ENCODE peak calls at places on chromosome X, in five cellular contexts. N is mesenchymal stem cell; W is HCT116; M is left lung; P is CD8-positive, alpha-beta T cell. A is an unnamed sample.
A peak's percentile ranks its signal among the peaks of the same experiment; 100 is the strongest.

GRCh38 chrX:124726881-124727280 is 380.5 kb downstream of the SH2D1A start:
- DNase-seq in N (no peak), W (no peak), P (no peak), M (no peak), A (no peak)

GRCh38 chrX:40299502-40300118 is 201.9 kb upstream of the BCOR start:
- DNase-seq in M (no peak), P (no peak), W (no peak), N (no peak), A (no peak)

GRCh38 chrX:140983730-140984129 is 18.7 kb upstream of the SPANXB1 start:
- DNase-seq in N (no peak), P (no peak), W (no peak), M (no peak), A (no peak)

GRCh38 chrX:68839771-68840170 is 10.9 kb downstream of the EFNB1 start:
- DNase-seq in N (no peak), P (no peak), W (no peak), M (no peak), A (no peak)

GRCh38 chrX:136112781-136113180 is 34.6 kb upstream of the FHL1 start:
- DNase-seq in W (no peak), N (no peak), M (no peak), P (no peak), A (no peak)

GRCh38 chrX:40912576-40912975 is 172.7 kb upstream of the USP9X start:
- DNase-seq in P (no peak), W (no peak), N (no peak), M (no peak), A (no peak)

GRCh38 chrX:53224860-53225797 is at the start of gene KDM5C:
- DNase-seq in P (peak; percentile 89), M (peak; percentile 95), W (peak; percentile 77), N (peak; percentile 94), A (peak; percentile 98)

GRCh38 chrX:24117288-24117687 is 32.2 kb upstream of the ZFX start:
- DNase-seq in W (no peak), M (no peak), N (peak; percentile 54), P (no peak), A (no peak)

GRCh38 chrX:39427492-39428289 is 626.4 kb downstream of the MID1IP1 start:
- DNase-seq in M (no peak), W (no peak), N (peak; percentile 74), P (no peak), A (no peak)

GRCh38 chrX:2325076-2325784 is 175.5 kb downstream of the DHRSX start:
- DNase-seq in M (peak; percentile 78), P (peak; percentile 40), W (no peak), N (no peak), A (no peak)

GRCh38 chrX:133881011-133881410 is 104.4 kb downstream of the GPC3 start:
- DNase-seq in P (no peak), N (no peak), W (no peak), M (no peak), A (no peak)

GRCh38 chrX:107684956-107685385 is 56.7 kb downstream of the PRPS1 start:
- DNase-seq in N (peak; percentile 67), P (no peak), W (no peak), M (peak; percentile 91), A (no peak)

GRCh38 chrX:69124108-69124507 is 41.1 kb downstream of the PJA1 start:
- DNase-seq in N (peak; percentile 30), W (no peak), P (no peak), M (no peak), A (no peak)

GRCh38 chrX:107537815-107538214 is 88.4 kb downstream of the FRMPD3 start:
- DNase-seq in P (no peak), W (peak; percentile 31), M (no peak), N (peak; percentile 46), A (peak; percentile 72)

GRCh38 chrX:115192244-115192700 is 3.1 kb downstream of the RBMXL3 start:
- DNase-seq in N (no peak), W (no peak), M (no peak), P (no peak), A (no peak)

GRCh38 chrX:5306654-5307121 is 922.0 kb downstream of the NLGN4X start:
- DNase-seq in W (no peak), P (no peak), N (peak; percentile 0), M (no peak), A (no peak)

GRCh38 chrX:38409289-38409688 is 56.9 kb downstream of the OTC start:
- DNase-seq in N (no peak), W (no peak), P (no peak), M (no peak), A (no peak)

GRCh38 chrX:30762754-30763153 is 109.5 kb downstream of the GK start:
- DNase-seq in N (no peak), P (no peak), W (no peak), M (no peak), A (no peak)

GRCh38 chrX:111411591-111412371 is at the start of gene DCX:
- DNase-seq in M (no peak), N (no peak), W (no peak), P (no peak), A (peak; percentile 70)

GRCh38 chrX:27336466-27337091 is 126.6 kb downstream of the PPP4R3C start:
- DNase-seq in M (no peak), N (peak; percentile 0), P (no peak), W (peak; percentile 3), A (peak; percentile 40)

GRCh38 chrX:130304587-130305368 is 34.9 kb upstream of the SLC25A14 start:
- DNase-seq in M (no peak), N (no peak), W (no peak), P (no peak), A (no peak)

GRCh38 chrX:122504026-122504425 is 680.1 kb upstream of the GRIA3 start:
- DNase-seq in W (no peak), M (no peak), P (no peak), N (no peak), A (no peak)

GRCh38 chrX:135396109-135396508 is 25.6 kb upstream of the SMIM10L2A start:
- DNase-seq in M (no peak), P (no peak), N (no peak), W (no peak), A (no peak)

GRCh38 chrX:141278306-141278705 is 36.0 kb upstream of the SPANXC start:
- DNase-seq in M (no peak), P (no peak), N (peak; percentile 28), W (no peak), A (peak; percentile 41)

GRCh38 chrX:91434351-91435168 is at the start of gene PABPC5:
- DNase-seq in P (no peak), N (peak; percentile 82), W (no peak), M (peak; percentile 71), A (peak; percentile 88)

GRCh38 chrX:149124526-149125108 is 380.5 kb downstream of the IDS start:
- DNase-seq in P (no peak), W (no peak), M (no peak), N (no peak), A (no peak)

GRCh38 chrX:46912098-46912672 is at the start of gene JADE3:
- DNase-seq in W (peak; percentile 29), M (peak; percentile 77), N (peak; percentile 75), P (no peak), A (peak; percentile 90)

GRCh38 chrX:107712231-107713204 is 63.1 kb downstream of the TSC22D3 start:
- DNase-seq in P (peak; percentile 47), M (no peak), N (peak; percentile 93), W (no peak), A (no peak)

GRCh38 chrX:30302957-30303356 is 6.2 kb downstream of the NR0B1 start:
- DNase-seq in M (no peak), N (no peak), W (no peak), P (no peak), A (peak; percentile 14)

GRCh38 chrX:140764401-140764919 is 54.9 kb downstream of the LINC00632 start:
- DNase-seq in N (peak; percentile 79), M (peak; percentile 55), P (no peak), W (no peak), A (peak; percentile 59)

GRCh38 chrX:43975747-43976146 is 2.6 kb upstream of the NDP start:
- DNase-seq in W (no peak), P (no peak), M (no peak), N (no peak), A (no peak)

GRCh38 chrX:72272868-72273267 is 4.2 kb downstream of the RPS4X start:
- DNase-seq in W (no peak), P (no peak), N (peak; percentile 30), M (no peak), A (no peak)

GRCh38 chrX:72269671-72270251 is 7.3 kb downstream of the RPS4X start:
- DNase-seq in N (peak; percentile 69), M (no peak), W (no peak), P (peak; percentile 43), A (no peak)

GRCh38 chrX:72270316-72270866 is 6.7 kb downstream of the RPS4X start:
- DNase-seq in W (no peak), P (no peak), N (no peak), M (no peak), A (no peak)

GRCh38 chrX:72271812-72272211 is 5.2 kb downstream of the RPS4X start:
- DNase-seq in M (no peak), W (no peak), P (no peak), N (no peak), A (no peak)

GRCh38 chrX:72271091-72271490 is 6.0 kb downstream of the RPS4X start:
- DNase-seq in N (no peak), M (no peak), P (no peak), W (no peak), A (no peak)
- H3K4me1 ChIP-seq in N (peaks cover 11% of the 10 kb centered on the region), M (peaks cover 16% of the 10 kb centered on the region), P (peaks cover 25% of the 10 kb centered on the region), W (no peaks in the 10 kb centered on the region), A (peaks cover 8% of the 10 kb centered on the region)

DNA sequence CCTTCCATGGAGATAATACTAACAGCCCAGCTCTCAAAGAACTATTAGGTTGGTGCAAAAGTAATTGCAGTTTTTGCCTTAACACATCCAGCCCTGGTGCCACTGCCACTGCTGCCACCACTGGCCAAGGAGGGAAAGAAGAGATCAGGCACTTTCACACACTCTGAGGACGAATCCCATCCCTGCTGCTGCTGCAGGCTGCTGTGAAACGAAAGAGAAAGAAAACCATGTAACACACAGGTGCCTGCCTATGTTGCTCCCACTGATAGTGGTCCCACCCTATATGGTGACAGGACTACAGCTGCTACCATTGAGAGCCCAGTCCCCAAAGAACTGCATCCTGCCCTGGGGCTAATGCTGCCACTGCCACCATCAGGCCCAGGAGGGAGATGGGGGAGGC is 35.1 kb downstream of the TMLHE start:
- DNase-seq in N (no peak), P (peak; percentile 18), M (no peak), W (no peak), A (no peak)
- H3K4me1 ChIP-seq in N (no peaks in the 10 kb centered on the region), P (peaks cover 3% of the 10 kb centered on the region), M (no peaks in the 10 kb centered on the region), W (no peaks in the 10 kb centered on the region), A (no peaks in the 10 kb centered on the region)

DNA sequence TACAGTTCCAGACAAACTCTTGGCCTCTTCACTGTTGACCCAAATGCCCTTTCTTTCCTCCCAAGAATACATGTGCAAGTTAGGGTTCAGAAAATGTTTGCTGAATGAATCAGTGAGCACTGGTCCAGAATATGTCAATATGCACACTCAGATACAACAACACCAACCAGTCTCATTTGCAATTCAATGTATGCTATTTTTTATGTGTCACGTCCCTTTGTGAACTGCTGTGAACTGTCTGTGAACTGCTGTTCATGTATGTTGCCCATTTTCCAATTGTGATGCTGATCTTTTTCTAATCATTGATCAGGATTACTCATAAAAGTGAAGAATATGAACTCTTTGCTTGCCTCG is 17.8 kb downstream of the GAB3 start:
- DNase-seq in W (no peak), N (no peak), M (no peak), P (no peak), A (no peak)
- H3K4me1 ChIP-seq in W (no peaks in the 10 kb centered on the region), N (peaks cover 16% of the 10 kb centered on the region), M (peaks cover 49% of the 10 kb centered on the region), P (peaks cover 92% of the 10 kb centered on the region), A (no peaks in the 10 kb centered on the region)

DNA sequence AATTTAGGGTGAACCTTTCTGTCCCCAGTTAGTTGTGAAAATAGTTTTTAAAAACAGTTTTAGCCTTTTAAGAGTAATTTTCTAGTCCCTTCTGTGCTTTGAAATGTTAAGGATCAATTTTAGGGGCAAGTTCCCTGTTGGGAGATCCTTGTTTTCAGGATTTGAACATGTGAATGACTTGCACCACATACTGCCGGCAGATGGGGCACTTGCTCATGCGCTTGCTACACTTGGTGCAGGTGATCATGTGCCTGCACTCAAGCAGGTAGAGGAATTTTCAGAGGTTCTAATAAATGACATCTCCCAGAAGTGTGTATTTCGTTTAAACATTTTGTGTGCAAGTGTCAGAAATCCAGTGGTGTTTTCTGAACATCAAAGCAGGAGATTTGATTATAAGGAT is 195.9 kb downstream of the CHM start:
- DNase-seq in W (peak; percentile 8), M (peak; percentile 32), P (no peak), N (peak; percentile 2), A (peak; percentile 23)
- H3K4me1 ChIP-seq in W (no peaks in the 10 kb centered on the region), M (no peaks in the 10 kb centered on the region), P (no peaks in the 10 kb centered on the region), N (no peaks in the 10 kb centered on the region), A (no peaks in the 10 kb centered on the region)